ENCODE peak calls at places on chromosomes 5 and 9, in five cellular contexts. Q is activated T-cell treated with anti-CD3 and anti-CD28 coated beads for 24 hours; N is aorta; U is stimulated activated CD8-positive, alpha-beta memory T cell treated with anti-CD3 and anti-CD28 coated beads, Interleukin-7, amount 100 ng/mL, for 48 hours; L is SJSA1. B is an unnamed sample.

GRCh38 chr9:89664896-89665329 is 60.1 kb downstream of the GADD45G start:
- DNase-seq in Q (no peak), N (no peak), U (no peak), L (no peak), B (no peak)

GRCh38 chr5:125181955-125182354 is 435.5 kb upstream of the ZNF608 start:
- DNase-seq in Q (no peak), N (no peak), U (no peak), L (no peak), B (peak)

GRCh38 chr5:113264061-113264460 is 170.7 kb downstream of the TSSK1B start:
- DNase-seq in Q (no peak), N (no peak), U (no peak), L (no peak), B (peak)

GRCh38 chr5:175922192-175922885 is 45.8 kb downstream of the THOC3 start:
- DNase-seq in Q (no peak), N (no peak), U (no peak), L (peak), B (no peak)

GRCh38 chr9:134570151-134570621 is 71.4 kb upstream of the COL5A1 start:
- DNase-seq in Q (no peak), N (no peak), U (no peak), L (peak), B (no peak)

GRCh38 chr5:124908603-124909451 is 162.4 kb upstream of the ZNF608 start:
- DNase-seq in Q (no peak), N (no peak), U (no peak), L (no peak), B (peak)

GRCh38 chr9:91697201-91697600 is 252.8 kb downstream of the ROR2 start:
- DNase-seq in Q (no peak), N (no peak), U (no peak), L (no peak), B (no peak)

GRCh38 chr9:111974092-111974681 is 77.6 kb downstream of the UGCG start:
- DNase-seq in Q (no peak), N (peak), U (no peak), L (no peak), B (no peak)

GRCh38 chr9:19133549-19134345 is 6.5 kb upstream of the PLIN2 start:
- DNase-seq in Q (no peak), N (no peak), U (no peak), L (no peak), B (no peak)

GRCh38 chr5:43658499-43658898 is 55.5 kb downstream of the NNT start:
- DNase-seq in Q (no peak), N (no peak), U (no peak), L (no peak), B (no peak)

GRCh38 chr5:54062958-54063357 is 247.4 kb downstream of the ARL15 start:
- DNase-seq in Q (no peak), N (no peak), U (no peak), L (peak), B (no peak)

GRCh38 chr9:34046784-34047379 is 1.8 kb downstream of the UBAP2 start:
- DNase-seq in Q (no peak), N (no peak), U (peak), L (no peak), B (no peak)

GRCh38 chr5:893137-893506 is 438 bp downstream of the TRIP13 start:
- DNase-seq in Q (no peak), N (no peak), U (no peak), L (no peak), B (no peak)

GRCh38 chr9:98983295-98984268 is 39.9 kb downstream of the COL15A1 start:
- DNase-seq in Q (no peak), N (no peak), U (no peak), L (peak), B (no peak)

GRCh38 chr5:131198625-131199024 is 27.9 kb downstream of the LYRM7 start:
- DNase-seq in Q (no peak), N (no peak), U (no peak), L (no peak), B (no peak)

GRCh38 chr5:109003928-109004327 is 256.2 kb downstream of the FER start:
- DNase-seq in Q (no peak), N (no peak), U (no peak), L (no peak), B (no peak)

GRCh38 chr5:110475529-110475928 is 250.9 kb downstream of the TMEM232 start:
- DNase-seq in Q (no peak), N (no peak), U (no peak), L (no peak), B (no peak)

GRCh38 chr5:168219515-168220410 is 71.7 kb upstream of the WWC1 start:
- DNase-seq in Q (peak), N (no peak), U (no peak), L (peak), B (peak)

GRCh38 chr9:101242651-101243050 is 142.2 kb downstream of the BAAT start:
- DNase-seq in Q (no peak), N (no peak), U (no peak), L (no peak), B (no peak)

GRCh38 chr5:174501461-174502069 is 222.8 kb upstream of the MSX2 start:
- DNase-seq in Q (no peak), N (no peak), U (no peak), L (no peak), B (no peak)

GRCh38 chr9:75185585-75186170 is 97.4 kb downstream of the OSTF1 start:
- DNase-seq in Q (peak), N (peak), U (peak), L (no peak), B (no peak)

GRCh38 chr9:76655121-76655531 is 109.1 kb upstream of the PCA3 start:
- DNase-seq in Q (no peak), N (no peak), U (no peak), L (no peak), B (no peak)

GRCh38 chr9:131717719-131718460 is 22.0 kb downstream of the RAPGEF1 start:
- DNase-seq in Q (no peak), N (no peak), U (no peak), L (no peak), B (no peak)

GRCh38 chr9:96141666-96142065 is 160.3 kb downstream of the HSD17B3 start:
- DNase-seq in Q (no peak), N (no peak), U (no peak), L (peak), B (no peak)

GRCh38 chr5:91357012-91357634 is 26.0 kb downstream of the ARRDC3 start:
- DNase-seq in Q (no peak), N (no peak), U (no peak), L (no peak), B (no peak)

GRCh38 chr9:132069046-132069898 is 10.4 kb downstream of the MED27 start:
- DNase-seq in Q (no peak), N (no peak), U (no peak), L (no peak), B (no peak)

GRCh38 chr9:100058699-100059579 is 39.9 kb downstream of the ERP44 start:
- DNase-seq in Q (no peak), N (no peak), U (no peak), L (no peak), B (no peak)

GRCh38 chr5:172173771-172174170 is 14.3 kb downstream of the STK10 start:
- DNase-seq in Q (peak), N (peak), U (peak), L (peak), B (no peak)

GRCh38 chr5:168655316-168655715 is 76.1 kb upstream of the PANK3 start:
- DNase-seq in Q (no peak), N (no peak), U (no peak), L (no peak), B (no peak)

GRCh38 chr9:75239176-75239575 is 150.9 kb downstream of the OSTF1 start:
- DNase-seq in Q (no peak), N (peak), U (no peak), L (no peak), B (no peak)

GRCh38 chr5:81838307-81838906 is 87.5 kb upstream of the SSBP2 start:
- DNase-seq in Q (no peak), N (no peak), U (no peak), L (no peak), B (no peak)

GRCh38 chr5:57650360-57651069 is 167.9 kb upstream of the ACTBL2 start:
- DNase-seq in Q (no peak), N (no peak), U (no peak), L (peak), B (peak)

GRCh38 chr9:87071473-87071872 is 124.2 kb upstream of the GAS1 start:
- DNase-seq in Q (no peak), N (no peak), U (no peak), L (no peak), B (no peak)

GRCh38 chr5:66333192-66333591 is 189.1 kb downstream of the SREK1 start:
- DNase-seq in Q (no peak), N (no peak), U (no peak), L (no peak), B (no peak)

GRCh38 chr5:159536166-159536565 is 205.9 kb upstream of the IL12B start:
- DNase-seq in Q (no peak), N (no peak), U (no peak), L (no peak), B (no peak)

GRCh38 chr5:82975812-82976211 is 101.4 kb downstream of the TMEM167A start:
- DNase-seq in Q (no peak), N (no peak), U (no peak), L (no peak), B (no peak)

GRCh38 chr9:137516144-137516917 is 33.9 kb downstream of the PNPLA7 start:
- DNase-seq in Q (no peak), N (no peak), U (no peak), L (no peak), B (no peak)

B was measured in kidney glomerular epithelial cell.